ENCODE peak calls at places on chromosomes 7 and 10, in four cellular contexts. I, N, W and V are unnamed samples.

GRCh38 chr10:120459185-120459584 is 2.2 kb downstream of the PLPP4 start:
- DNase-seq in N (no peak), I (no peak), W (no peak), V (no peak)

GRCh38 chr7:118305686-118306085 is 81.2 kb downstream of the ANKRD7 start:
- DNase-seq in N (no peak), W (no peak), I (no peak), V (no peak)

GRCh38 chr10:86815035-86815617 is 58.7 kb downstream of the BMPR1A start:
- DNase-seq in N (no peak), I (no peak), W (peak), V (no peak)

GRCh38 chr7:37480642-37481041 is 32.0 kb upstream of the ELMO1 start:
- DNase-seq in N (no peak), I (no peak), W (no peak), V (no peak)

GRCh38 chr7:155765458-155765857 is 46.8 kb downstream of the SHH start:
- DNase-seq in N (no peak), W (no peak), I (no peak), V (no peak)

GRCh38 chr7:55192718-55193117 is 172.4 kb upstream of the LANCL2 start:
- DNase-seq in W (peak), N (no peak), I (no peak), V (no peak)

GRCh38 chr10:73836427-73836826 is 25.0 kb upstream of the NDST2 start:
- DNase-seq in N (no peak), I (no peak), W (peak), V (no peak)

GRCh38 chr7:130409722-130410072 is 29.4 kb downstream of the CPA1 start:
- DNase-seq in W (no peak), I (no peak), N (no peak), V (no peak)

GRCh38 chr10:58823983-58824382 is 311.3 kb downstream of the BICC1 start:
- DNase-seq in N (no peak), I (no peak), W (no peak), V (no peak)

GRCh38 chr10:119776536-119776935 is 50.7 kb downstream of the INPP5F start:
- DNase-seq in N (no peak), W (no peak), I (no peak), V (no peak)

GRCh38 chr7:2956076-2956475 is 87.6 kb downstream of the CARD11 start:
- DNase-seq in W (no peak), N (no peak), I (no peak), V (peak)